ENCODE peak calls at places on chromosomes 12 and 14, in eight cellular contexts. C, H, K, Q, W, F, M and I are unnamed samples.

GRCh38 chr12:51827925-51828818 is 20.3 kb downstream of the FIGNL2 start:
- DNase-seq in C (no peak), H (no peak), K (no peak), Q (peak), W (peak), F (no peak), M (peak), I (peak)

GRCh38 chr12:20183563-20183962 is 184.8 kb upstream of the PDE3A start:
- DNase-seq in C (no peak), H (no peak), K (no peak), Q (no peak), W (no peak), F (no peak), M (no peak), I (no peak)

GRCh38 chr14:28754209-28754985 is 12.2 kb upstream of the FOXG1 start:
- DNase-seq in C (no peak), H (no peak), K (peak), Q (peak), W (peak), F (no peak), M (peak), I (peak)

GRCh38 chr12:26195641-26196423 is 459 bp downstream of the SSPN start:
- DNase-seq in C (peak), H (peak), K (peak), Q (peak), W (peak), F (peak), M (peak), I (no peak)

GRCh38 chr14:78598046-78598652 is 428.0 kb downstream of the NRXN3 start:
- DNase-seq in C (peak), H (peak), K (peak), Q (peak), W (peak), F (peak), M (peak), I (peak)

GRCh38 chr12:122730215-122731014 is at the start of gene HCAR1:
- DNase-seq in C (no peak), H (no peak), K (no peak), Q (no peak), W (no peak), F (no peak), M (no peak), I (no peak)

GRCh38 chr12:96448287-96448686 is 41.1 kb upstream of the CFAP54 start:
- DNase-seq in C (no peak), H (no peak), K (no peak), Q (peak), W (peak), F (no peak), M (peak), I (peak)

GRCh38 chr12:94969424-94969823 is 34.1 kb downstream of the NDUFA12 start:
- DNase-seq in C (no peak), H (no peak), K (no peak), Q (no peak), W (no peak), F (no peak), M (no peak), I (no peak)

GRCh38 chr12:47383942-47384341 is 304.2 kb upstream of the AMIGO2 start:
- DNase-seq in C (no peak), H (no peak), K (no peak), Q (no peak), W (no peak), F (no peak), M (no peak), I (no peak)

GRCh38 chr14:38282941-38283340 is 27.0 kb upstream of the CLEC14A start:
- DNase-seq in C (no peak), H (no peak), K (no peak), Q (no peak), W (no peak), F (no peak), M (no peak), I (no peak)

GRCh38 chr14:20499108-20499507 is 6.2 kb upstream of the RNASE10 start:
- DNase-seq in C (no peak), H (no peak), K (no peak), Q (no peak), W (no peak), F (no peak), M (no peak), I (no peak)

GRCh38 chr12:1360812-1361211 is 233.6 kb downstream of the FBXL14 start:
- DNase-seq in C (no peak), H (no peak), K (no peak), Q (no peak), W (peak), F (no peak), M (peak), I (no peak)

GRCh38 chr12:130053641-130054040 is 108.6 kb upstream of the FZD10 start:
- DNase-seq in C (no peak), H (no peak), K (no peak), Q (no peak), W (no peak), F (peak), M (no peak), I (no peak)

GRCh38 chr12:25997401-25997973 is 39.0 kb downstream of the RASSF8 start:
- DNase-seq in C (no peak), H (no peak), K (no peak), Q (peak), W (peak), F (peak), M (peak), I (peak)

GRCh38 chr14:43479751-43480150 is 1027.3 kb downstream of the FSCB start:
- DNase-seq in C (no peak), H (no peak), K (no peak), Q (no peak), W (no peak), F (no peak), M (no peak), I (no peak)

GRCh38 chr12:114936148-114937099 is 252.4 kb upstream of the TBX3 start:
- DNase-seq in C (no peak), H (no peak), K (no peak), Q (peak), W (peak), F (no peak), M (no peak), I (peak)

GRCh38 chr12:110921262-110921661 is 883 bp upstream of the MYL2 start:
- DNase-seq in C (no peak), H (no peak), K (no peak), Q (no peak), W (peak), F (no peak), M (peak), I (peak)

GRCh38 chr12:124509676-124510300 is 57.6 kb downstream of the NCOR2 start:
- DNase-seq in C (peak), H (peak), K (no peak), Q (peak), W (peak), F (no peak), M (no peak), I (peak)

GRCh38 chr12:76766161-76766560 is 2.2 kb downstream of the ZDHHC17 start:
- DNase-seq in C (no peak), H (no peak), K (no peak), Q (no peak), W (no peak), F (no peak), M (no peak), I (no peak)

GRCh38 chr12:89067436-89067835 is 284.9 kb downstream of the DUSP6 start:
- DNase-seq in C (no peak), H (no peak), K (no peak), Q (peak), W (peak), F (no peak), M (peak), I (peak)

GRCh38 chr12:3335078-3335487 is 155.9 kb upstream of the PRMT8 start:
- DNase-seq in C (no peak), H (no peak), K (no peak), Q (no peak), W (no peak), F (no peak), M (no peak), I (no peak)

GRCh38 chr12:101051901-101052550 is 158.0 kb downstream of the SLC5A8 start:
- DNase-seq in C (no peak), H (no peak), K (no peak), Q (peak), W (peak), F (no peak), M (peak), I (peak)

GRCh38 chr12:79761341-79761740 is 70.6 kb upstream of the PAWR start:
- DNase-seq in C (no peak), H (no peak), K (no peak), Q (no peak), W (no peak), F (no peak), M (no peak), I (no peak)